ENCODE peak calls at places on chromosomes 2 and 18, in four cellular contexts. Z is HepG2, X is K562, J is GM12878. S is an unnamed sample.

GRCh38 chr2:47796090-47796697 is 13.2 kb downstream of the MSH6 start:
- DNase-seq in J (no peak), X (no peak), Z (no peak), S (no peak)

GRCh38 chr2:2057125-2057721 is 273.9 kb downstream of the MYT1L start:
- DNase-seq in X (peak), Z (no peak), J (no peak), S (peak)

GRCh38 chr2:193963472-193964119 is 1693.4 kb upstream of the SLC39A10 start:
- DNase-seq in X (no peak), J (no peak), Z (peak), S (peak)

GRCh38 chr2:47964722-47965434 is 58.6 kb upstream of the FBXO11 start:
- DNase-seq in J (peak), X (no peak), Z (no peak), S (no peak)

GRCh38 chr18:76399613-76400391 is 95.2 kb downstream of the ZNF516 start:
- DNase-seq in Z (no peak), J (no peak), X (no peak), S (no peak)

GRCh38 chr2:68436270-68436669 is 30.8 kb downstream of the FBXO48 start:
- DNase-seq in X (no peak), J (no peak), Z (no peak), S (no peak)

GRCh38 chr2:160407393-160408204 is 86.0 kb downstream of the RBMS1 start:
- DNase-seq in X (peak), J (no peak), Z (peak), S (peak)

GRCh38 chr18:79420033-79420745 is 24.5 kb downstream of the NFATC1 start:
- DNase-seq in J (no peak), X (no peak), Z (no peak), S (no peak)

GRCh38 chr2:36819090-36819711 is 122.7 kb downstream of the VIT start:
- DNase-seq in X (no peak), Z (peak), J (no peak), S (no peak)

GRCh38 chr2:169761251-169761969 is 27.8 kb downstream of the KLHL23 start:
- DNase-seq in J (peak), Z (peak), X (no peak), S (no peak)

GRCh38 chr18:54392621-54393023 is 34.9 kb downstream of the C18orf54 start:
- DNase-seq in J (no peak), Z (peak), X (peak), S (peak)

GRCh38 chr2:27891820-27892105 is 1.2 kb downstream of the BABAM2 start:
- DNase-seq in X (no peak), J (no peak), Z (peak), S (no peak)

GRCh38 chr2:129004485-129004884 is 685.8 kb upstream of the HS6ST1 start:
- DNase-seq in Z (no peak), X (no peak), J (no peak), S (no peak)

GRCh38 chr18:74281011-74281638 is 10.6 kb downstream of the CYB5A start:
- DNase-seq in J (no peak), Z (no peak), X (no peak), S (no peak)

GRCh38 chr2:145158051-145158586 is 638.2 kb upstream of the ZEB2 start:
- DNase-seq in X (no peak), Z (no peak), J (no peak), S (no peak)

GRCh38 chr2:68548396-68548795 is 81.0 kb downstream of the APLF start:
- DNase-seq in X (no peak), Z (no peak), J (no peak), S (no peak)

GRCh38 chr18:6355789-6356589 is 58.7 kb downstream of the L3MBTL4 start:
- DNase-seq in J (no peak), Z (no peak), X (no peak), S (no peak)

GRCh38 chr18:37318360-37319037 is 247.1 kb downstream of the CELF4 start:
- DNase-seq in J (no peak), X (no peak), Z (no peak), S (no peak)

GRCh38 chr2:19171409-19171808 is 187.0 kb downstream of the OSR1 start:
- DNase-seq in J (no peak), X (no peak), Z (no peak), S (no peak)

GRCh38 chr2:78535395-78535794 is 490.1 kb upstream of the REG3G start:
- DNase-seq in J (no peak), X (no peak), Z (peak), S (no peak)

GRCh38 chr18:79567481-79568147 is 112.0 kb upstream of the CTDP1 start:
- DNase-seq in J (no peak), X (no peak), Z (no peak), S (no peak)

GRCh38 chr18:67517224-67517765 is 775 bp upstream of the DSEL start:
- DNase-seq in X (no peak), Z (no peak), J (no peak), S (no peak)

GRCh38 chr2:168184896-168185513 is 62.4 kb downstream of the STK39 start:
- DNase-seq in Z (no peak), J (no peak), X (no peak), S (no peak)

GRCh38 chr2:185978634-185979405 is 240.2 kb downstream of the FSIP2 start:
- DNase-seq in Z (no peak), X (no peak), J (no peak), S (no peak)

GRCh38 chr18:21112140-21112473 is 494 bp upstream of the ROCK1 start:
- DNase-seq in X (no peak), J (no peak), Z (no peak), S (no peak)

GRCh38 chr18:45764000-45764686 is 40.2 kb downstream of the SLC14A1 start:
- DNase-seq in J (no peak), Z (no peak), X (no peak), S (no peak)

GRCh38 chr2:154692927-154693326 is 5.6 kb upstream of the KCNJ3 start:
- DNase-seq in J (no peak), X (no peak), Z (no peak), S (no peak)

GRCh38 chr2:61177727-61178549 is 15.9 kb downstream of the C2orf74 start:
- DNase-seq in J (no peak), X (no peak), Z (peak), S (no peak)

GRCh38 chr2:218992703-218993344 is 398 bp downstream of the CRYBA2 start:
- DNase-seq in J (no peak), X (no peak), Z (no peak), S (no peak)

GRCh38 chr2:62768615-62769014 is 63.1 kb downstream of the EHBP1 start:
- DNase-seq in Z (no peak), J (no peak), X (no peak), S (no peak)

GRCh38 chr2:203763425-203764272 is 57.2 kb downstream of the CD28 start:
- DNase-seq in X (no peak), J (no peak), Z (no peak), S (no peak)

GRCh38 chr2:5064687-5065086 is 627.5 kb upstream of the SOX11 start:
- DNase-seq in X (no peak), J (no peak), Z (no peak), S (no peak)

GRCh38 chr2:5067816-5068215 is 624.4 kb upstream of the SOX11 start:
- DNase-seq in X (no peak), J (no peak), Z (no peak), S (no peak)

GRCh38 chr2:5074738-5075137 is 617.4 kb upstream of the SOX11 start:
- DNase-seq in Z (no peak), J (no peak), X (no peak), S (no peak)

GRCh38 chr2:5070257-5070656 is 621.9 kb upstream of the SOX11 start:
- DNase-seq in J (no peak), Z (no peak), X (no peak), S (no peak)
- TF ChIP-seq TARDBP in J (no peak), Z (no peak), X (no peak), S (no peak)

DNA sequence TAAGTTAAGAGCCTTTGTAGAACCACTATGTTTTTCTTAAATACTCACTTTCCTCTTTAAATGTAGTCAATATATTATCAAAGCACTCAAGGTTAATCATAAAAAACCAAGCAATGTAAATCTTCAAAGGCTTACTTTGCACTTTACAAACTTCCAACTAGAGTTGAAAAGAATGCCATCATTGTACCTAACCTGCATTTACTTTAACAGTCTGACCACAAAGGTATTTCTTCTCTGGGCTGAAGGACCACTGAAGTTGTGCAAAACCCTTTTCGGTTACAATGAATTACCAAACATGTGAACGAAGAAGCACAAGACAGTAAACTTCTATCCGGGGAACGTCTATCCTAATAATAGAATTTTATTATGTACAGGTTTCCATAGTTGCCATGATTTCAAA is 3.0 kb downstream of the HNRNPLL start:
- DNase-seq in J (no peak), Z (peak), X (no peak), S (no peak)
- TF ChIP-seq BHLHE40 in J (no peak), Z (no peak), X (no peak), S (no peak)

DNA sequence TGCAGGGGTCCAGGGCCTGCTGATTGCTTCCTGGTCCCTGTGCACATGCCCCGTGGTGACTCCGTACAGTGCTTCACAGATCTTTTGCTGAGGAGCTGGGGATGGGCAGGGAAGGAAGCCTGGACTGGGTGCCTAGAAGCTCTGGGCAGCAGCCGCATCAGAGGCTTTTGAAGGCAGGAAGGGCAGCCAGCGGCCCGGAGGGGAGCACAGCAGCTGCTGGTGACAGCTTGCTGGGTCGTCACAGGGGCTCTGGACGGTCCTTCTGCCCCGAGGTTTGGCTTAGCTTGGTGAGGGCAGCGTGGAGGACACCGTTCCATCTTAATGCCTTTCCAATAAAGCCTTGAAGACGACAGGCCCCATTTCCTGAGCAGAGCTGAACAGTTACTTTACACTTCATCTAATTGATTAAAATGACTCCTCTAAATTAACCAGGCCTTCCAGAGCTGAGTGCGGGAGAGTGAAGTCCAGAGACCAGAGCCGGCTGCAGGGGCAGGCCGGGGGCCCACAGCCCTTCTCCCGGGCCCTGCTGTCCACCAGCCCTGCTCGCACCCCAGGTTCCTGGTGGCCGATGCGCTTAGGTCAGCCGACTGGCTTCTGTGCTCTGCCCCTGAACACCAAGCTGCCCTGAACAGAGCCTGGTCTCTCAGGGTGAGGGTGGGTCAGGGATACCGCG is 43.4 kb downstream of the RRM2 start:
- DNase-seq in Z (no peak), J (no peak), X (no peak), S (no peak)
- TF ChIP-seq TARDBP in Z (no peak), J (no peak), X (no peak), S (no peak)

GRCh38 chr2:195898505-195898904 is 170.1 kb downstream of the DNAH7 start:
- DNase-seq in X (no peak), J (no peak), Z (peak), S (peak)
- TF ChIP-seq BHLHE40 in X (no peak), J (no peak), Z (no peak), S (no peak)

GRCh38 chr18:8866679-8867078 is 161.3 kb downstream of the MTCL1 start:
- DNase-seq in Z (no peak), J (no peak), X (no peak), S (no peak)
- TF ChIP-seq TARDBP in Z (no peak), J (no peak), X (no peak), S (no peak)

GRCh38 chr2:215812966-215813365 is 200.4 kb downstream of the MREG start:
- DNase-seq in X (no peak), Z (no peak), J (no peak), S (no peak)
- TF ChIP-seq BHLHE40 in X (no peak), Z (no peak), J (no peak), S (no peak)

DNA sequence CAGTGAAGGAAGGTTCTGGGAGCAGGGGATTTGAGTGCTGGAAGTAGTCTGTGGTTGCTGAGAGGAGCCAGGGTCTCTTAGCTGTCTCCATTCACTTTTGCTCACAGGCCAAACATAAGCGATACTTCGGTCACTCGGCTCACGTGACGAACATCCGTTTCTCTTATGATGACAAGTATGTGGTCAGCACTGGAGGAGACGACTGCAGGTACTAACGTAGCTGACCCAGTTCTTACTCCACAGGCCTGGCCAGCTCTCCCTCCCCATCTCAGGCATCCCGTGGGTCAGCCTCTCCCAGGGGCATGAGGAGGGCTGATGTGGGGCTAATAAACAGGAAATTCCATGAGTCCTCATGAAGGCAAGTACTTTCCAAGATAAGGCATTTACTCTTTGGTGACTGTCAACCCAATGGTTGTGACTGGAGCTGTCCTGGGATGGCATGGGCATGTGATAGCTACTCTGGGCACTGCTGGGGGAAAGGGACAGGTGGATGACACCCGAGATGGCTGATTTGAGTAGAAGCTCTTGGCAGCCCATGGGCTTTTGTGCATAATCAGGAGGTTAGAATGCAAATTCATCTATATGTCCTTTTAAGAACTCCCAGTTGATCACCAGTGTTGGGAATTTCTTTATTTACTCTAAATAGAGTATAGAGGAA is 81.6 kb downstream of the RTN4 start:
- DNase-seq in J (no peak), X (no peak), Z (no peak), S (no peak)
- TF ChIP-seq TARDBP in J (no peak), X (no peak), Z (no peak), S (no peak)

GRCh38 chr2:25043241-25043867 is 1.5 kb downstream of the EFR3B start:
- DNase-seq in X (no peak), Z (no peak), J (no peak), S (peak)

GRCh38 chr2:25041928-25042320 is at the start of gene EFR3B:
- DNase-seq in Z (peak), X (peak), J (peak), S (peak)

GRCh38 chr2:25042321-25043240 is 705 bp downstream of the EFR3B start:
- DNase-seq in J (no peak), X (peak), Z (no peak), S (peak)

GRCh38 chr2:25044990-25045389 is 3.1 kb downstream of the EFR3B start:
- DNase-seq in J (peak), Z (no peak), X (no peak), S (no peak)

DNA sequence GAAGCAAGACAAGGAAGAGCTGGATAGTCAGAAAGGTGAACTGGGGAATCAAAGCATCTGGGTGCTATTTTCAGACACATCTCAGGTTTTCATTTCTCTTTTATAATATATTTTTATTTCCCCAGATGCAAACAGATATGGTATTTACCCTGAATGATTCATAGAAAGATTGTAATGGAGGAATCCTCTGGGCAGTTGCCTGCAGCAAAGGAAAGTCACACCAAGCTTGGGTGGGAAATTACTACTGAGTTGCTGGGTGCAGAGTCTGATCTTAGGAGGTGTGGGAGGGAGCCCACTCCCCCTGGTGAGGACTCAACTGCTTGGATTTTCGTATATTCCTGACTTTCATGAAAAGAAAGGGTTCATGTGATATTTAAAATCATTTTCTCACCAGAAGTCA is 2.1 kb downstream of the EFR3B start:
- DNase-seq in J (no peak), X (no peak), Z (no peak), S (no peak)
- TF ChIP-seq BHLHE40 in J (no peak), X (no peak), Z (no peak), S (no peak)

DNA sequence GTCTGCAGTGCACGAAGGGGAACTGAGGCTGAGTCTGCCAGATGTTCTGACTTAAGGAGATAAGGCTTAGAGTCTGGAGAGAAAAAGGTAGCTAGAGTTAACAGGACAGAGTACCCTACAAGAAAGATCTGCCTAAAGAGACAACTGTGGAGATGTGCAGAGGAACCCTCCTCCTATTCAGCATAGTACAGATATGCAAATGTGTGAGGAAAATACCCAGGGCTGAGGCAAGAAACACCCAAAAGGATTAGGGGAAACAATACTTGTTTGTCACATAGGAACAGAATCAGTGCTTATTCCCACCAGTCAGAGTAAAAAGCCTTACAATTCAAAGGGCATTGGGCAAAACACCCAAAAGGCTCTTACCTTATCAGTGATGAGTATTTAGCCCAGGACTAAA is 67.8 kb downstream of the SS18 start:
- DNase-seq in Z (no peak), J (no peak), X (no peak), S (no peak)
- TF ChIP-seq TARDBP in Z (no peak), J (no peak), X (no peak), S (no peak)